ENCODE peak calls at places on chromosomes 12 and 14, in nine cellular contexts. Y, F, A, G, P, N, O, E and R are unnamed samples.
A peak's percentile ranks its signal among the peaks of the same experiment; 100 is the strongest.

GRCh38 chr14:94124582-94125377 is 4.6 kb downstream of the IFI27L2 start:
- DNase-seq in Y (peak; percentile 9), F (no peak), A (no peak), G (no peak), P (no peak), N (no peak), O (no peak), E (no peak), R (no peak)

GRCh38 chr14:103628221-103628683 is 759 bp upstream of the KLC1 start:
- DNase-seq in Y (peak; percentile 71), F (peak; percentile 78), A (peak; percentile 91), G (peak; percentile 68), P (peak; percentile 75), N (peak; percentile 85), O (peak; percentile 70), E (peak; percentile 69), R (peak; percentile 87)

GRCh38 chr12:121108492-121108891 is 24.2 kb upstream of the P2RX7 start:
- DNase-seq in Y (no peak), F (no peak), A (no peak), G (no peak), P (no peak), N (no peak), O (no peak), E (no peak), R (no peak)

GRCh38 chr12:126384029-126384564 is 1318.9 kb downstream of the AACS start:
- DNase-seq in Y (no peak), F (no peak), A (no peak), G (no peak), P (no peak), N (no peak), O (no peak), E (no peak), R (no peak)

GRCh38 chr14:22650046-22650739 is 6.0 kb upstream of the OR6J1 start:
- DNase-seq in Y (no peak), F (no peak), A (no peak), G (no peak), P (no peak), N (no peak), O (no peak), E (no peak), R (no peak)

GRCh38 chr12:12922191-12922616 is 29.8 kb downstream of the GPRC5D start:
- DNase-seq in Y (no peak), F (no peak), A (no peak), G (no peak), P (no peak), N (no peak), O (no peak), E (no peak), R (no peak)

GRCh38 chr14:77007975-77008421 is 20.5 kb downstream of the IRF2BPL start:
- DNase-seq in Y (no peak), F (no peak), A (no peak), G (no peak), P (no peak), N (peak; percentile 83), O (peak; percentile 56), E (peak; percentile 94), R (no peak)

GRCh38 chr14:68476212-68476964 is 316.5 kb downstream of the ZFP36L1 start:
- DNase-seq in Y (no peak), F (peak; percentile 80), A (peak; percentile 73), G (peak; percentile 65), P (no peak), N (peak; percentile 35), O (peak; percentile 57), E (no peak), R (peak; percentile 6)

GRCh38 chr14:102525213-102526143 is 15.9 kb upstream of the ANKRD9 start:
- DNase-seq in Y (peak; percentile 58), F (no peak), A (peak; percentile 82), G (no peak), P (peak; percentile 64), N (peak; percentile 63), O (no peak), E (no peak), R (peak; percentile 70)

GRCh38 chr12:47397664-47398281 is 308.1 kb downstream of the RPAP3 start:
- DNase-seq in Y (peak; percentile 50), F (peak; percentile 80), A (peak; percentile 70), G (no peak), P (peak; percentile 57), N (no peak), O (no peak), E (no peak), R (peak; percentile 19)

GRCh38 chr12:51678086-51678724 is 87.2 kb downstream of the SCN8A start:
- DNase-seq in Y (peak; percentile 28), F (peak; percentile 79), A (peak; percentile 63), G (peak; percentile 3), P (peak; percentile 65), N (peak; percentile 28), O (no peak), E (no peak), R (peak; percentile 12)

GRCh38 chr12:108609535-108610335 is 11.9 kb upstream of the TMEM119 start:
- DNase-seq in Y (peak; percentile 88), F (no peak), A (peak; percentile 94), G (no peak), P (peak; percentile 41), N (peak; percentile 67), O (peak; percentile 86), E (peak; percentile 59), R (peak; percentile 96)

GRCh38 chr14:77459072-77459723 is 1.3 kb downstream of the AHSA1 start:
- DNase-seq in Y (peak; percentile 94), F (peak; percentile 84), A (peak; percentile 92), G (peak; percentile 30), P (peak; percentile 80), N (peak; percentile 73), O (peak; percentile 48), E (no peak), R (peak; percentile 6)

GRCh38 chr12:52285172-52285745 is 6.1 kb downstream of the KRT81 start:
- DNase-seq in Y (no peak), F (no peak), A (peak; percentile 15), G (no peak), P (no peak), N (no peak), O (no peak), E (no peak), R (peak; percentile 68)

GRCh38 chr14:77281852-77282251 is 10.8 kb upstream of the NGB start:
- DNase-seq in Y (no peak), F (no peak), A (no peak), G (no peak), P (no peak), N (no peak), O (no peak), E (no peak), R (no peak)

GRCh38 chr12:101086490-101086889 is 123.5 kb downstream of the SLC5A8 start:
- DNase-seq in Y (no peak), F (peak; percentile 95), A (no peak), G (no peak), P (no peak), N (no peak), O (no peak), E (no peak), R (no peak)

GRCh38 chr12:40921563-40922163 is 229.4 kb downstream of the CNTN1 start:
- DNase-seq in Y (no peak), F (peak; percentile 12), A (peak; percentile 71), G (no peak), P (peak; percentile 12), N (no peak), O (no peak), E (no peak), R (no peak)

GRCh38 chr14:40368314-40368713 is 936.1 kb upstream of the FBXO33 start:
- DNase-seq in Y (no peak), F (no peak), A (no peak), G (no peak), P (no peak), N (no peak), O (no peak), E (no peak), R (no peak)

DNA sequence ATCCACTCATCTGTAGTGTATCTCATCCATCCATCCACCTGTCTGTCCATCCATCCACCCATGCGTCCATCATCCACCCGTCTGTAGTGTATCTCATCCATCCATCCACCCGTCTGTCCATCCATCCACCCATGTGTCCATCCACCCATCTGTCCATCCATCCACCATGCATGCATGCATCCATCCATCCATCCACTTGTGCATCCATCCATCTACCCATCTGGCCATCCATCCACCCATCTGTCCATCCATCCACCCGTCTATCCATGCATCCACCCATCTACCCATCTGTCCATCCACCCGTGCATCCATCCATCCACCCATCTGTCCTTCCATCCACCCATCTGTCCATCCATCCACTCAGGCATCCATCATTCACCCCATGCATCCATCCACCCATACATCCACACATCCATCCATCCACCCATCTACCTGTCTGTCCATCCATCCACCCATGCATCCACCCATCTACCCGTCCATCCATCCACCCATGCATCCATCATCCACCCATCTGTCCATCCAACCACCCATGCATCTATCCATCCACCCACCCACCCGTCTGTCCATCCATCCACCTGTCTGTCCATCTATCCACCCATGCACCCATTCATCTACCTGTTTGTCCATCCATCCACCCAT is 28.5 kb downstream of the FBRSL1 start:
- DNase-seq in Y (no peak), F (no peak), A (no peak), G (no peak), P (no peak), N (no peak), O (no peak), E (no peak), R (no peak)
- H3K27me3 ChIP-seq in Y (no peaks in the 10 kb centered on the region), F (no peaks in the 10 kb centered on the region), A (no peaks in the 10 kb centered on the region), G (no peaks in the 10 kb centered on the region), P (no peaks in the 10 kb centered on the region), N (no peaks in the 10 kb centered on the region), O (no peaks in the 10 kb centered on the region), E (no peaks in the 10 kb centered on the region), R (no peaks in the 10 kb centered on the region)

GRCh38 chr12:1821805-1822204 is 1.4 kb downstream of the LRTM2 start:
- DNase-seq in Y (no peak), F (peak; percentile 18), A (no peak), G (no peak), P (no peak), N (no peak), O (no peak), E (no peak), R (no peak)
- H3K27me3 ChIP-seq in Y (no peaks in the 10 kb centered on the region), F (peaks cover 18% of the 10 kb centered on the region), A (peaks cover 61% of the 10 kb centered on the region), G (peaks cover 9% of the 10 kb centered on the region), P (peaks cover 29% of the 10 kb centered on the region), N (peaks cover 57% of the 10 kb centered on the region), O (peaks cover 19% of the 10 kb centered on the region), E (peaks cover 63% of the 10 kb centered on the region), R (no peaks in the 10 kb centered on the region)

DNA sequence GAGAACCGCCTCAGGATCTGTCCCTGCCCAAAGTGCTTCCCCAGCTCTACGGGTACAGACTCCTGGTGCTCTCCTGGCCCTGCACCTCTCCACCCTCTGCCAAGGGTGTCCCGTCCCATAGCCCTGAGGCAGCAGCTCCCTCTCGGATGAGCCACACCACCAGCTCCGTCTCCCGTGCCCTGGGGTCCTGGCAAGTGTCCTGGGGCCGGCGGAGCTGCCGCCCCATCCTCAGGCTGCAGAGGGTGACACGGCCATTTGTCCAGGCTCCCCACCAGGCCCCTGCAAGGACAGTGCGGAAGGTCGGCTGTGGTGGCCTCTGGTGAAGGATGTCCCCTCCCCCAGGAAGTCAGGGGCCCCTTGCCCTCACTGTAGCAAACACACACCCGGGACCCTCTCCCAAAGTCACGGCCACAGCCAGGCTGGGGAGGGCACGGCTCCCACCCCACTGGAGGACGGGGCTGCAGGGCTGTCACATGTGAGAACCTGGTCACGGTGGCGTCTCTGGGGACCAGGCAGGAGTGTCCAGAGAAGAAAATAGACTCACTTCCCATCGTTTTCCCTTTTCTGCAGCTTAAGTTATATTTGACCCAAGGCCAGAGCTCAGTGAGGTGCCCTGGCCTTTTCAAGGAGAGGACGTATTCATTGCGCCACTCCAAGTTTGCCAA is 74.4 kb upstream of the FBRSL1 start:
- DNase-seq in Y (no peak), F (no peak), A (no peak), G (no peak), P (no peak), N (no peak), O (no peak), E (no peak), R (no peak)
- H3K27me3 ChIP-seq in Y (no peaks in the 10 kb centered on the region), F (peaks cover 5% of the 10 kb centered on the region), A (peaks cover 47% of the 10 kb centered on the region), G (no peaks in the 10 kb centered on the region), P (peaks cover 8% of the 10 kb centered on the region), N (peaks cover 64% of the 10 kb centered on the region), O (peaks cover 23% of the 10 kb centered on the region), E (peaks cover 47% of the 10 kb centered on the region), R (peaks cover 39% of the 10 kb centered on the region)

GRCh38 chr12:62190921-62191746 is 69.1 kb upstream of the USP15 start:
- DNase-seq in Y (peak; percentile 31), F (peak; percentile 32), A (peak; percentile 53), G (peak; percentile 18), P (no peak), N (no peak), O (no peak), E (no peak), R (no peak)
- H3K27me3 ChIP-seq in Y (no peaks in the 10 kb centered on the region), F (peaks cover 17% of the 10 kb centered on the region), A (peaks cover 13% of the 10 kb centered on the region), G (peaks cover 3% of the 10 kb centered on the region), P (no peaks in the 10 kb centered on the region), N (peaks cover 42% of the 10 kb centered on the region), O (peaks cover 26% of the 10 kb centered on the region), E (peaks cover 26% of the 10 kb centered on the region), R (peaks cover 29% of the 10 kb centered on the region)